ENCODE peak calls at places on chromosomes 4 and X, in six cellular contexts. J is AG04449; P is neuronal stem cell; G is effector CD4-positive, alpha-beta T cell; F is activated T-cell treated with anti-CD3 and anti-CD28 coated beads, Interleukin-2, amount 50 U/mL, for 24 hours; B is naive thymus-derived CD8-positive, alpha-beta T cell. D is an unnamed sample.
A peak's percentile ranks its signal among the peaks of the same experiment; 100 is the strongest.

GRCh38 chr4:2735869-2736268 is 20.3 kb downstream of the TNIP2 start:
- DNase-seq in F (no peak), B (no peak), G (no peak), J (no peak), P (no peak), D (no peak)

GRCh38 chr4:80307774-80308465 is 27.6 kb upstream of the CFAP299 start:
- DNase-seq in J (peak; percentile 37), F (no peak), B (no peak), P (no peak), G (no peak), D (no peak)

GRCh38 chr4:1746919-1747602 is 25.7 kb downstream of the TACC3 start:
- DNase-seq in B (no peak), F (no peak), J (no peak), G (no peak), P (no peak), D (no peak)

GRCh38 chr4:188439641-188440311 is 300.5 kb downstream of the TRIML1 start:
- DNase-seq in J (no peak), G (no peak), F (no peak), B (no peak), P (no peak), D (no peak)

GRCh38 chrX:319579-320125 is 1.1 kb upstream of the GTPBP6 start:
- DNase-seq in J (no peak), P (no peak), F (peak; percentile 59), G (no peak), B (no peak), D (no peak)

GRCh38 chr4:161555689-161556660 is 607.8 kb downstream of the FSTL5 start:
- DNase-seq in B (no peak), J (no peak), P (no peak), F (no peak), G (no peak), D (no peak)

GRCh38 chrX:39869846-39870601 is 227.7 kb downstream of the BCOR start:
- DNase-seq in G (peak; percentile 57), J (no peak), P (no peak), F (peak; percentile 81), B (peak; percentile 66), D (no peak)

GRCh38 chr4:103067841-103068547 is 8.6 kb downstream of the SLC9B2 start:
- DNase-seq in B (no peak), G (no peak), P (no peak), F (no peak), J (no peak), D (no peak)

GRCh38 chrX:132908891-132909290 is 49.5 kb downstream of the HS6ST2 start:
- DNase-seq in P (no peak), F (no peak), J (no peak), B (no peak), G (no peak), D (no peak)

GRCh38 chr4:171857302-171858005 is 44.2 kb downstream of the GALNTL6 start:
- DNase-seq in G (no peak), P (no peak), J (peak; percentile 17), B (no peak), F (no peak), D (no peak)

GRCh38 chr4:29151584-29151983 is 1568.6 kb upstream of the PCDH7 start:
- DNase-seq in B (no peak), F (no peak), P (no peak), G (no peak), J (no peak), D (no peak)

GRCh38 chrX:36575670-36576069 is 432.5 kb upstream of the FAM47C start:
- DNase-seq in P (no peak), B (no peak), F (no peak), G (no peak), J (no peak), D (no peak)

GRCh38 chr4:14254806-14255445 is 627.4 kb upstream of the BOD1L1 start:
- DNase-seq in B (no peak), P (no peak), F (no peak), G (no peak), J (no peak), D (no peak)

GRCh38 chr4:136078971-136079370 is 1453.3 kb downstream of the PCDH18 start:
- DNase-seq in J (no peak), B (no peak), P (no peak), G (no peak), F (no peak), D (no peak)

GRCh38 chr4:125085-125820 is 952 bp downstream of the ZNF718 start:
- DNase-seq in B (no peak), P (peak; percentile 17), G (peak; percentile 24), J (no peak), F (no peak), D (no peak)

GRCh38 chrX:7261672-7262332 is 113.8 kb upstream of the PUDP start:
- DNase-seq in G (no peak), J (no peak), F (no peak), B (no peak), P (no peak), D (no peak)

GRCh38 chr4:159042097-159042605 is 60.7 kb upstream of the RAPGEF2 start:
- DNase-seq in F (no peak), J (no peak), G (no peak), P (no peak), B (no peak), D (no peak)

GRCh38 chrX:25721564-25721963 is 416.6 kb upstream of the MAGEB18 start:
- DNase-seq in B (no peak), G (no peak), J (no peak), F (no peak), P (peak; percentile 0), D (no peak)

GRCh38 chrX:20727447-20727846 is 460.7 kb upstream of the RPS6KA3 start:
- DNase-seq in P (no peak), F (no peak), B (no peak), G (no peak), J (no peak), D (no peak)

GRCh38 chr4:186304216-186304615 is 38.2 kb downstream of the F11 start:
- DNase-seq in F (no peak), G (no peak), J (no peak), B (no peak), P (no peak), D (no peak)

GRCh38 chr4:184514121-184514988 is 40.0 kb upstream of the IRF2 start:
- DNase-seq in J (peak; percentile 69), P (no peak), B (no peak), F (peak; percentile 74), G (no peak), D (peak; percentile 40)

D was measured in BJ.